ENCODE peak calls at places on chromosomes 5 and 9, in six cellular contexts. Q is neural progenitor cell, U is IMR-90, I is PC-3, X is left ventricle myocardium inferior, D is endodermal cell. T is an unnamed sample. For H3K36me3 and H3K4me1, the result is how much of the 10 kb centered on the place peaks cover.

GRCh38 chr5:90878081-90878480 is 319.5 kb downstream of the ADGRV1 start:
- DNase-seq in Q (no peak), U (peak), I (no peak), X (no peak), D (no peak), T (no peak)

GRCh38 chr5:67404261-67405100 is 207.9 kb upstream of the CD180 start:
- DNase-seq in Q (no peak), U (peak), I (peak), X (no peak), D (no peak), T (no peak)

GRCh38 chr5:98227489-98227888 is 546.0 kb upstream of the RGMB start:
- DNase-seq in Q (no peak), U (no peak), I (no peak), X (no peak), D (no peak), T (no peak)

GRCh38 chr9:78640728-78641127 is 343.8 kb downstream of the PSAT1 start:
- DNase-seq in Q (no peak), U (no peak), I (no peak), X (no peak), D (peak), T (no peak)

GRCh38 chr5:85716344-85717202 is 901.2 kb upstream of the COX7C start:
- DNase-seq in Q (no peak), U (no peak), I (no peak), X (no peak), D (no peak), T (no peak)

GRCh38 chr9:112043423-112043822 is 131.7 kb downstream of the SUSD1 start:
- DNase-seq in Q (no peak), U (peak), I (no peak), X (no peak), D (no peak), T (no peak)

GRCh38 chr5:407801-408268 is 35.1 kb upstream of the EXOC3 start:
- DNase-seq in Q (no peak), U (no peak), I (peak), X (no peak), D (no peak), T (no peak)

GRCh38 chr9:91777437-91777836 is 172.6 kb downstream of the ROR2 start:
- DNase-seq in Q (no peak), U (peak), I (no peak), X (no peak), D (no peak), T (no peak)

GRCh38 chr5:17996002-17996401 is 361.7 kb downstream of the TAF11L14 start:
- DNase-seq in Q (no peak), U (no peak), I (peak), X (no peak), D (no peak), T (no peak)

GRCh38 chr5:124453221-124454032 is 293.0 kb downstream of the ZNF608 start:
- DNase-seq in Q (no peak), U (peak), I (peak), X (no peak), D (no peak), T (no peak)
- H3K4me3 ChIP-seq in Q (no peak), U (no peak), I (no peak), X (no peak), D (no peak), T (no peak)

GRCh38 chr9:124311283-124311682 is 53.5 kb downstream of the NEK6 start:
- DNase-seq in Q (no peak), U (no peak), I (no peak), X (no peak), D (peak), T (no peak)

GRCh38 chr9:124312290-124313265 is 54.8 kb downstream of the NEK6 start:
- DNase-seq in Q (peak), U (no peak), I (no peak), X (no peak), D (peak), T (no peak)

GRCh38 chr9:124320062-124320973 is 62.6 kb downstream of the NEK6 start:
- DNase-seq in Q (peak), U (peak), I (peak), X (peak), D (peak), T (peak)

GRCh38 chr9:124313940-124314339 is 56.2 kb downstream of the NEK6 start:
- DNase-seq in Q (no peak), U (no peak), I (no peak), X (no peak), D (no peak), T (no peak)

DNA sequence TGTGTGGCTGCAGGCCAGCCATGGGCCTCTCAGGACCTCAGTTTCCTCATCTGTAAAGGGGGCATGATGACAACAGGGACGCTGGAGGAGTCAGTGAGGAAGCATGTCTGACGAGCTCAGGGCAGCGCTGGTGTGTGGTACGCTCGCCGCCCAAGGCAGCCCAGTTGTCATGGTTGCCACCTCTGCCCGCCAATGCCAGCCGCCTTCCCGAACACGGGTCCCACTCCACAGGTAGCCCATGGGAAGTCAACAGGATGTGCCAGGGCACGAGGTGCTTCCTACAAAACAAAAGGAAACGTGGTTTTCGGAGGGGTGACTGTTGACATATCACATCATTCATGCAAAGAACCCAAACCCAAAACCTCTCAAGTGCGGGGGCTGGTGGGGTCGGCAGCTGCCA is 58.1 kb downstream of the NEK6 start:
- DNase-seq in Q (no peak), U (no peak), I (no peak), X (no peak), D (no peak), T (no peak)
- H3K36me3 ChIP-seq in Q (under half), U (half or more), I (under half), X (under half), D (under half), T (under half)

GRCh38 chr5:141495456-141495811 is 6.6 kb downstream of the PCDHGC5 start:
- DNase-seq in Q (no peak), U (no peak), I (no peak), X (no peak), D (no peak), T (no peak)
- H3K4me1 ChIP-seq in Q (under half), U (under half), I (under half), X (under half), D (under half), T (under half)

DNA sequence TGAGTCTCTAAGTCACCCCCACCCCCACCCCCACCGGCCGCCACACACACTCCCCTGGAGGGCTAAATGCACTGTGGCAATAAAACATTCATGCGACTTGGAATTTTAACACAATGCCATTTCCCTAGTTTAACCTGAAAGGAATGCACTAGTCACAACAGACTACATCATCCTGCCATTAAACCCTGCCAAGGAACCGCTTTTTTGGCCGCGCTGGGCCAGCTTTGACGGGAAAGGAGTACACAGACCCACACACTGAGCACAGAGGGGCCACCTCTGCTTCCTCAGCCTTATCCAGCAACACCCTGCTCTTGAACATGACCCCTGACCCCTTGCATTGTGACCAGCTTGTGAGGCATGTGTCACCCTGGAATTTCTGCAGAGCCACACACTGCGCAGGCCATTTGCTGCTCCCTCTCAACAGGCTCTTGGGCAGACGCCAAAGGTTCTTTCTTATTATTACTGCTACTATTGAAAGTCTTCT is 165.3 kb downstream of the BNC2 start:
- DNase-seq in Q (peak), U (peak), I (peak), X (peak), D (peak), T (peak)
- H3K4me3 ChIP-seq in Q (peak), U (peak), I (peak), X (peak), D (no peak), T (peak)

GRCh38 chr5:94972268-94972667 is 312.6 kb downstream of the MCTP1 start:
- DNase-seq in Q (no peak), U (no peak), I (no peak), X (no peak), D (no peak), T (no peak)

GRCh38 chr5:94969174-94969573 is 315.7 kb downstream of the MCTP1 start:
- DNase-seq in Q (peak), U (peak), I (peak), X (no peak), D (no peak), T (no peak)

GRCh38 chr5:94968507-94969095 is 316.3 kb downstream of the MCTP1 start:
- DNase-seq in Q (peak), U (peak), I (peak), X (no peak), D (peak), T (peak)

GRCh38 chr5:94967525-94967924 is 317.4 kb downstream of the MCTP1 start:
- DNase-seq in Q (no peak), U (no peak), I (no peak), X (no peak), D (no peak), T (no peak)
- H3K36me3 ChIP-seq in Q (under half), U (under half), I (under half), X (under half), D (under half), T (under half)